ENCODE peak calls at places on chromosomes 11 and 22, in six cellular contexts. Z is MM.1S, K is GM23338, V is endothelial cell of umbilical vein, F is HCT116, H is mammary epithelial cell. T is an unnamed sample.
A peak's percentile ranks its signal among the peaks of the same experiment; 100 is the strongest.

GRCh38 chr11:120136356-120136755 is 1.6 kb downstream of the TRIM29 start:
- DNase-seq in Z (no peak), K (no peak), V (no peak), F (no peak), H (no peak), T (no peak)

GRCh38 chr22:46292727-46293126 is 3.9 kb upstream of the GTSE1 start:
- DNase-seq in Z (no peak), K (no peak), V (no peak), F (no peak), H (no peak), T (no peak)

GRCh38 chr11:117959438-117960149 is 26.6 kb upstream of the IL10RA start:
- DNase-seq in Z (peak; percentile 31), K (no peak), V (no peak), F (no peak), H (no peak), T (no peak)

GRCh38 chr22:27885977-27886842 is 32.8 kb downstream of the PITPNB start:
- DNase-seq in Z (peak; percentile 48), K (peak; percentile 72), V (peak; percentile 85), F (peak; percentile 8), H (peak; percentile 52), T (no peak)

GRCh38 chr11:47083913-47084312 is 92.8 kb downstream of the ARFGAP2 start:
- DNase-seq in Z (no peak), K (no peak), V (no peak), F (no peak), H (peak; percentile 66), T (no peak)

GRCh38 chr11:70233511-70233919 is 30.4 kb downstream of the FADD start:
- DNase-seq in Z (no peak), K (no peak), V (peak; percentile 79), F (peak; percentile 98), H (peak; percentile 100), T (peak; percentile 95)

GRCh38 chr11:64592656-64593055 is 1.6 kb downstream of the SLC22A12 start:
- DNase-seq in Z (no peak), K (no peak), V (no peak), F (no peak), H (no peak), T (no peak)

GRCh38 chr22:28951969-28952521 is 68.7 kb downstream of the ZNRF3 start:
- DNase-seq in Z (no peak), K (peak; percentile 61), V (no peak), F (no peak), H (no peak), T (no peak)

GRCh38 chr22:42324566-42324965 is 54.1 kb upstream of the TCF20 start:
- DNase-seq in Z (no peak), K (no peak), V (no peak), F (no peak), H (no peak), T (no peak)

GRCh38 chr22:30982501-30982900 is 13.4 kb downstream of the TUG1 start:
- DNase-seq in Z (no peak), K (no peak), V (no peak), F (no peak), H (no peak), T (no peak)

GRCh38 chr22:48288541-48288940 is 1526.1 kb downstream of the TBC1D22A start:
- DNase-seq in Z (peak; percentile 3), K (no peak), V (no peak), F (no peak), H (no peak), T (no peak)

GRCh38 chr11:5197538-5197937 is 2.9 kb downstream of the OR51V1 start:
- DNase-seq in Z (no peak), K (no peak), V (peak; percentile 20), F (no peak), H (no peak), T (no peak)

GRCh38 chr11:13772223-13773046 is 104.0 kb downstream of the FAR1 start:
- DNase-seq in Z (peak; percentile 80), K (peak; percentile 86), V (peak; percentile 72), F (peak; percentile 67), H (peak; percentile 58), T (peak; percentile 36)

DNA sequence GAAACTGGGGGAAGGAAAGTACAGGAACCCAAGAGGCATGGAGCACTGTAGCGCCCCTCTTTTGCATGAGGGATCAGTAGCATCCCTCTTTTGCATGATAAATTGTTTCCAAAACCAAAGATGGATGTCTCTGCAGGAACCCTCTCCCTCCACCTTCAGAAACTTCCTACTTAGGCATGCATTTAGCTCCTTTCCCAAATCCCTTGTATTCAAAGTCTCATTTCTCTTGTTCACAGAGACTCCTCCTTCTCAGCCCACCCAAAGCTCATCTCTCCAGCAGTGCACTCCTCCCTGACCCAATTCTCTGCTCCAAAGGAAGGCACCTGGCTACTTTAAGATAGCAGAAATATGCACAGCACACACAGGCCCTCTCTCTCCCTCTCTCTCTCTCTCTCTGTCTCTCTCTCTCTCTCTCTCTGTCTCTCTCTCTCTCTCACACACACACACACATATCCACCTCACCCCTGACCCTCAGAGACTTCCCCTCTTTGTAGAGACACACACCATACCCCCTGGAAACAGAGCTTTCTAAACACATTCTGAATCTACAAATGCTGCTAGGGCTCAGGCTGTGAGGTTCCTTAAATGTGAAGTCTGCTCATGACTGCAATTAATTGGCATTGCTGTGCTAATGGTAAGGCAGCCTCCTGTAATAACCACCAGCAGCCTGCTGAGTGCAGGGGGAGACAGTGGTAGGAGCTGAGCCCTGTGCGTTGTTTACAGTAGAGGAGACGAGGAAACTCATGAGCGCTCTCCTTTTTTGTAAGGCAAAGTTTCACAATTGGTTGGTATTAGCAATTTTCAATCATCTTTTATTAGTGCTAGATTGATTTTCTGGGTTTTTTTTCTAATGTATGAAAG is 519.6 kb downstream of the NTM start:
- DNase-seq in Z (no peak), K (peak; percentile 73), V (no peak), F (no peak), H (no peak), T (no peak)
- H3K27ac ChIP-seq in Z (no peak overlapping the region), K (peak overlapping the region; percentile 91), V (no peak overlapping the region), F (no peak overlapping the region), H (peak overlapping the region; percentile 89), T (no peak overlapping the region)

DNA sequence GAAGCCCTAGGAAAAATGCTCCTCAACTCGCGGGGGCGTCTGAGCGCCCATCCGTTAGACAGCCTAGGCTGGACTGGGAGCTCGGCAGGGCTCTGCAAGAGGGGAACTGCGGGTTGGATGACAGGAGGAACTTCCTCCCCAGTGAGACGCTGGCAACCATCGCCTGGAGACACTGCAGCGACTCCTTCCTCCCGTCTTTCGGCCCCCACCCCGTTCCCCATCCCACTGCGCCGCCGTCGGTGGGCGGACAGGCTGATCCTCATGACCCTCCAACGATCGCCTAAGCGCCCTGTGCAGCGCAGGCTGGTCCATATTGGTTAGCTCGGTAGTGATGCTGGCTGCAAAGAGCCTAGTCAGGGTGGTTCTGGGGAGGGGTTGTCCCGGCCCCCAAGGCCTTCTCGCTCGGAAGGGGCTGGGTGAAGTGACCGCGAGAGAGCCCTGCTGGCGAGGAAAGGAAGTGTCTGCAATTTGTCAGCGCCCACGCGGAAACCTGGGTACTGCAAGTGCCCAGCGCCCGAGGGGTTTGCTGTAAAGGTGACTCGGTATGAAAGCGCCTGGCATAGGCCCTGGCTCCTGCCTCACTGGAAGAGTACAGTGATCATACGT is 638 bp downstream of the NRGN start:
- DNase-seq in Z (peak; percentile 28), K (peak; percentile 43), V (peak; percentile 58), F (no peak), H (peak; percentile 23), T (no peak)
- TF ChIP-seq EZH2 in Z (no peak), K (peak; percentile 17), V (no peak), F (no peak), H (no peak), T (peak; percentile 76)

GRCh38 chr11:84536456-84536855 is 1090.7 kb downstream of the DLG2 start:
- DNase-seq in Z (no peak), K (no peak), V (no peak), F (no peak), H (no peak), T (no peak)

GRCh38 chr11:84543367-84544159 is 1083.6 kb downstream of the DLG2 start:
- DNase-seq in Z (no peak), K (peak; percentile 78), V (no peak), F (no peak), H (no peak), T (no peak)

GRCh38 chr11:84541711-84542340 is 1085.3 kb downstream of the DLG2 start:
- DNase-seq in Z (no peak), K (no peak), V (no peak), F (no peak), H (no peak), T (no peak)
- H2AFZ ChIP-seq in Z (no peak overlapping the region), K (peak overlapping the region; percentile 54), V (no peak overlapping the region), F (no peak overlapping the region), H (no peak overlapping the region), T (no peak overlapping the region)

DNA sequence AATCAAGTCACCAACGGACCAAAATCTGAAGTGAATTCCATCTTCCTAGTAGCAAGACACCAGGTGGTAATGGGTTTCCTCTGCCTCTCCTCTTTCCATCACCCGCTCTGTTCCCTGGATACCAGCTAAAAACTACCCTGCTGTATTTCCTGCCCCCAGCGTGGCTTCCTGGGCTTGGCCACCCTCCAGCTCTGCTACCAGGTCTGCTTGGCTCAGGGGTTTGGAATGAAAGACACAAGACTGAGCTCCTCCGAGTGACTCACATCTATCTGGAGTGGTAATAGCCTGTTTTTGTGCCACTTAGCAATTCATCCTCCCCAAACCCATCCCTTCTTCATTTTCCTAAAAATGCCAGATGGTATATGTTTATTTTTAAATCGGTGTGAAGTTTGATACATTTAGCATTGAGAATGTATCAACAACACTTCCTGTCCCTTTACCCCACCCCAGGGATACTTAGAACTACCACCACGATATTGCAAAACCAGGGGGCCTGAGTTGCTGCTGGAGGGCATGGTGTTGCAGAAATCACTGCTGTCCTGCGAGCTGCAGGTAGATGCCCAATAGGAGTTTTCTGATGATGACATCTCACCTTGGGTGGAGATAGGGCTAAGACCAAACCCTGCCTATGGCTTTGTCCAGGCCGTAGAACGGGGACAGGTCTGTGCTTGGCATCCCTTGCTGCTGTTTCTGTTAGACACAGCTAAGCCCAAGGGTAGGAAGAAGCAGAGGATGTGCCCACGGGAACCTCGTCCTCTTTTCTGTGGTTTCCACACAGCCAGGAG is 7.5 kb upstream of the MICAL3 start:
- DNase-seq in Z (no peak), K (no peak), V (no peak), F (peak; percentile 82), H (peak; percentile 97), T (peak; percentile 92)
- H3K27ac ChIP-seq in Z (no peak overlapping the region), K (no peak overlapping the region), V (no peak overlapping the region), F (peak overlapping the region; percentile 82), H (peak overlapping the region; percentile 98), T (peak overlapping the region; percentile 99)

DNA sequence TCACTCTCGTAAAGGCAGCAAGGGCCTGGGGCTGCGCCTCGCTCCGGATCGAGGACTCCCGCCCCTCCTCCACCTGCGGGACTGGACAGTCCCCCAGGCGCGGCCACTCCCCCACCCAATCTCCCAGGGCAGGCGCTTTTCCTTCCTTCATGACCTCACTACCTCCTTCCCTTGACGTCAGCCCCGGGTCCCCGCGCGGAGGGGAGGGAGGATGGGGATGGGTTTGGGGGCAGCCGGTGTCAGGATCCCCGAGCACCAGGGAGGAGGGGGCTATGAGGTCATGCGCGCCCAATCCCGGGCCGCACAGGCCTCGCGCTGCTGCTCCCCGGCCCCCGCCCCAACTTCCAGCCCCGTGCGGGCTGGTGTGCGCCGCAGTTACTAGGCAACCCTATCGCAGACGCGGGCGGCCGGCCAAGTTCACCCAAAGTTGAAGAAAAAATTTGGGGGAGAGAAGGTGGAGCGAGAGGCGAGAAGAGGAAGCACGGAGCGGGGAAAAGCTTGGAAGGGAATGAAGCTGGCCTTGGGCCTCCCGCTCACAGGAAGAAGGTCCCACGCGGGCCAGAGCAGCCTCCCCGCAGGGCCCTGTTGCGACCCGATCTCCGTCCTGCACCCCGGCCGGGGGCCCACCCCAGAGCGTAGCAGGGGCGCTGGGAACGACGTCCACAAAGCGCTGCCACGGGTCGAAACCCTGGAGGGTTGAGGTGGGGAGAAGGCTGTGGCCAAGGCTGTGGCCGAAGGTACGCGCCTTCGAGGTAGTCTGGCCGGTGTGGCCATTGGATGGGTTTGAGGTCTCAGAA is 8.3 kb downstream of the WT1 start:
- DNase-seq in Z (no peak), K (peak; percentile 73), V (no peak), F (no peak), H (no peak), T (no peak)
- TF ChIP-seq EZH2 in Z (no peak), K (peak; percentile 72), V (peak; percentile 61), F (no peak), H (peak; percentile 92), T (peak; percentile 82)